ENCODE peak calls at places on chromosomes 6 and 20, in eight cellular contexts. K is CD8-positive, alpha-beta T cell; M is mucosa of descending colon; Z is HepG2; T is heart left ventricle; C is CD8-positive, alpha-beta memory T cell; A is Peyer's patch; G is prostate gland. F is an unnamed sample.

GRCh38 chr20:43243672-43244269 is 54.1 kb upstream of the PTPRT start:
- DNase-seq in K (no peak), M (no peak), Z (no peak), T (no peak), C (no peak), A (no peak), G (no peak), F (no peak)

GRCh38 chr20:46351357-46352058 is 43.2 kb upstream of the CDH22 start:
- DNase-seq in K (no peak), M (no peak), Z (no peak), T (no peak), C (no peak), A (no peak), G (no peak), F (no peak)

GRCh38 chr6:170160031-170160627 is 130.7 kb downstream of the DLL1 start:
- DNase-seq in K (no peak), M (no peak), Z (no peak), T (no peak), C (no peak), A (no peak), G (no peak), F (no peak)

GRCh38 chr6:98433325-98433724 is 401.0 kb upstream of the POU3F2 start:
- DNase-seq in K (no peak), M (no peak), Z (no peak), T (no peak), C (no peak), A (no peak), G (no peak), F (no peak)

GRCh38 chr20:20505554-20505953 is 137.7 kb downstream of the INSM1 start:
- DNase-seq in K (no peak), M (no peak), Z (no peak), T (no peak), C (no peak), A (no peak), G (no peak), F (no peak)

GRCh38 chr6:35718911-35719381 is 17.9 kb upstream of the ARMC12 start:
- DNase-seq in K (no peak), M (no peak), Z (no peak), T (peak; percentile 33), C (no peak), A (peak; percentile 52), G (no peak), F (no peak)

GRCh38 chr20:25573288-25574251 is 11.8 kb downstream of the NINL start:
- DNase-seq in K (no peak), M (no peak), Z (no peak), T (no peak), C (no peak), A (no peak), G (no peak), F (no peak)

GRCh38 chr6:5684320-5684719 is 322.4 kb downstream of the NRN1 start:
- DNase-seq in K (no peak), M (no peak), Z (no peak), T (no peak), C (no peak), A (no peak), G (no peak), F (no peak)

GRCh38 chr6:82275686-82276085 is 28.1 kb upstream of the IBTK start:
- DNase-seq in K (no peak), M (no peak), Z (no peak), T (no peak), C (no peak), A (no peak), G (no peak), F (no peak)

GRCh38 chr20:62702886-62703852 is 5.5 kb upstream of the NTSR1 start:
- DNase-seq in K (no peak), M (peak; percentile 38), Z (peak; percentile 48), T (no peak), C (no peak), A (no peak), G (no peak), F (no peak)

GRCh38 chr6:112298816-112299281 is 44.5 kb upstream of the LAMA4 start:
- DNase-seq in K (no peak), M (no peak), Z (no peak), T (no peak), C (no peak), A (no peak), G (no peak), F (no peak)

GRCh38 chr6:166760288-166760687 is 133.2 kb upstream of the RPS6KA2 start:
- DNase-seq in K (peak; percentile 46), M (peak; percentile 24), Z (no peak), T (no peak), C (no peak), A (no peak), G (no peak), F (no peak)

GRCh38 chr20:51574248-51575033 is 31.9 kb upstream of the NFATC2 start:
- DNase-seq in K (no peak), M (no peak), Z (no peak), T (no peak), C (no peak), A (no peak), G (no peak), F (no peak)

GRCh38 chr6:113564401-113565161 is 292.6 kb upstream of the MARCKS start:
- DNase-seq in K (no peak), M (peak; percentile 68), Z (peak; percentile 74), T (peak; percentile 94), C (no peak), A (peak; percentile 74), G (peak; percentile 5), F (peak; percentile 82)

GRCh38 chr6:25369043-25369442 is 89.9 kb downstream of the CARMIL1 start:
- DNase-seq in K (no peak), M (no peak), Z (no peak), T (peak; percentile 48), C (no peak), A (no peak), G (no peak), F (peak; percentile 22)

GRCh38 chr20:1707588-1708449 is 50.2 kb upstream of the SIRPG start:
- DNase-seq in K (no peak), M (no peak), Z (no peak), T (no peak), C (no peak), A (no peak), G (no peak), F (no peak)

GRCh38 chr6:39203398-39203797 is 25.9 kb downstream of the KCNK5 start:
- DNase-seq in K (no peak), M (no peak), Z (no peak), T (no peak), C (no peak), A (no peak), G (no peak), F (no peak)

DNA sequence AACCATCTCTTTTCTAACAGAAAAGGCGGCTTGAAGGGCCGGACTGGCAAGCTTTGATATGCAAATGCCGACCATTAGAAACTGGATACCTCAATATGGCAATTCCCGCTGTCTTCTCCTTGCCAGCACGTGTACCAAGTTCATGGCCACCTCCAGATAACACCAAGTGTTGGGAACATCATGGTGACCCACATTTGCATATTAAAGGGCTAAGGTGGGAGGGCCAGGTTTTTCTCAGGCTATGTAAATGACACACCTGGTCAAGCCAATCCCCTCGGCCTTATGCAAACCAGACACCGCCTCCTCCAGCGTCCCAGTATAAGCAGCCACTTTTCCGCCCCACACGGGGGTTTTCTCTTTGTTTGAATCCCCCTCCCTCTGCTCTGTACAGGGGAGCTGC is 110.7 kb downstream of the DACT2 start:
- DNase-seq in K (no peak), M (no peak), Z (no peak), T (no peak), C (no peak), A (peak; percentile 13), G (no peak), F (no peak)
- H3K9me3 ChIP-seq in K (no peaks in the 10 kb centered on the region), M (no peaks in the 10 kb centered on the region), Z (no peaks in the 10 kb centered on the region), T (no peaks in the 10 kb centered on the region), C (no peaks in the 10 kb centered on the region), A (no peaks in the 10 kb centered on the region), G (no peaks in the 10 kb centered on the region), F (no peaks in the 10 kb centered on the region)

DNA sequence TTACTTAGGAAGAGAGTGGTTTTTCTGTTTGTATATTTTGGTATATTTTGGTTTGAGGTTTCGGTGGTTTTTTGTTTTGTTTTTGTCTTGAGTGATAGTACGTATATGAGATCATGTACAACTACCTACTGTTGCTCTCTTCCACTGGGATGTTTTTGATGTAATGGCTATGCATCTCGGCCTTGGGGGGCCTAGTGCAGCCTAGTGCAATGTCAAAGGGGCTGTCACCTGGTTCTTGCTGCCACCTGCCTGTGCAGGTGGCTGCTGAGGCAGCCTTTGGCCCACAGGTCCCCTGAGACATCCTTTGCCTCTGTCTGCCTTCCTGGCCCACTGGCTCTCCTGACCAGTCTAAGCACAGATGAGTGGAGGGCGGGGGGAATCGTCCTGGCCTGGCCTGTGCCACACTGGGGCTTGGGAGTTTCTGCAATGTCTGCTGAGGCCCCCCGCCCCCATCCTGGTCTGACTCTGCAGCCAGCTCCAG is 546.6 kb downstream of the CD83 start:
- DNase-seq in K (no peak), M (no peak), Z (no peak), T (no peak), C (no peak), A (peak; percentile 80), G (no peak), F (no peak)
- H3K4me1 ChIP-seq in K (peaks cover 32% of the 10 kb centered on the region), M (no peaks in the 10 kb centered on the region), Z (no peaks in the 10 kb centered on the region), T (peaks cover 29% of the 10 kb centered on the region), C (peaks cover 45% of the 10 kb centered on the region), A (peaks cover 21% of the 10 kb centered on the region), G (no peaks in the 10 kb centered on the region), F (no peaks in the 10 kb centered on the region)

GRCh38 chr6:36986704-36987047 is 680 bp upstream of the MTCH1 start:
- DNase-seq in K (no peak), M (no peak), Z (no peak), T (no peak), C (no peak), A (no peak), G (no peak), F (no peak)

GRCh38 chr6:36984581-36985383 is 1.2 kb downstream of the MTCH1 start:
- DNase-seq in K (peak; percentile 25), M (no peak), Z (no peak), T (no peak), C (peak; percentile 36), A (peak; percentile 65), G (no peak), F (peak; percentile 61)

GRCh38 chr6:36985963-36986703 is at the start of gene MTCH1:
- DNase-seq in K (peak; percentile 87), M (peak; percentile 92), Z (peak; percentile 81), T (peak; percentile 95), C (peak; percentile 85), A (peak; percentile 94), G (peak; percentile 85), F (peak; percentile 97)

GRCh38 chr6:36983538-36983937 is 2.5 kb downstream of the MTCH1 start:
- DNase-seq in K (no peak), M (no peak), Z (no peak), T (no peak), C (no peak), A (no peak), G (no peak), F (no peak)

GRCh38 chr6:36985384-36985962 is 523 bp downstream of the MTCH1 start:
- DNase-seq in K (no peak), M (no peak), Z (no peak), T (no peak), C (no peak), A (no peak), G (no peak), F (no peak)
- H3K4me3 ChIP-seq in K (peak overlapping the region; percentile 97), M (peak overlapping the region; percentile 99), Z (peak overlapping the region; percentile 99), T (peak overlapping the region; percentile 91), C (peak overlapping the region; percentile 91), A (peak overlapping the region; percentile 88), G (peak overlapping the region; percentile 100), F (peak overlapping the region; percentile 68)

DNA sequence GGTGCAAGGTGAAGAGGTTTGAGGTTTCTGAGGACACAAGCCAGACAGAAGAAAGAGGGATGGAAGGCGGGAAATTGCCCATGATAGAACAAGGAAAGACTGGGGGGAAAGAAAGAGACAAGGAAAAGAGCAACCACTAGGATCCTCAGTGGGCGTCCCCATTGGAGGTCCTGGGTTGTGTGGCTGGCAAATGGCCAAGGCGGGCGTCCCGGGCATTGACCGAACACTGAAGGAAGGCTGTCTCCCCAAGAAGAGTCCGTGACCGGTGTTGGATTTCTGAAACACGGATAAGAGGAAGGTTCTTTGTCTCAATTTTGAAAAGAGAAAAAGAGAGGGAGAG is 746.6 kb upstream of the ADGRB3 start:
- DNase-seq in K (no peak), M (no peak), Z (no peak), T (no peak), C (no peak), A (no peak), G (no peak), F (no peak)
- H3K9me3 ChIP-seq in K (no peaks in the 10 kb centered on the region), M (peaks cover 47% of the 10 kb centered on the region), Z (peaks cover 54% of the 10 kb centered on the region), T (no peaks in the 10 kb centered on the region), C (no peaks in the 10 kb centered on the region), A (no peaks in the 10 kb centered on the region), G (no peaks in the 10 kb centered on the region), F (no peaks in the 10 kb centered on the region)

F was measured in pancreas.